ENCODE peak calls at places on chromosomes 12 and 14, in six cellular contexts. M, A, F, C, I and K are unnamed samples. For H3K9me3 and H3K4me1, the result is how much of the 10 kb centered on the place peaks cover.

GRCh38 chr14:100554082-100554677 is 33.0 kb downstream of the BEGAIN start:
- DNase-seq in M (no peak), A (peak), F (peak), C (no peak), I (no peak), K (no peak)

GRCh38 chr12:14841761-14842160 is 1.6 kb downstream of the ART4 start:
- DNase-seq in M (no peak), A (peak), F (no peak), C (peak), I (no peak), K (peak)

GRCh38 chr14:55450987-55451386 is 10.6 kb upstream of the TBPL2 start:
- DNase-seq in M (no peak), A (no peak), F (no peak), C (no peak), I (no peak), K (no peak)

GRCh38 chr12:20260864-20261263 is 107.5 kb upstream of the PDE3A start:
- DNase-seq in M (no peak), A (no peak), F (no peak), C (no peak), I (no peak), K (no peak)

GRCh38 chr12:39619316-39619659 is 315 bp downstream of the ABCD2 start:
- DNase-seq in M (no peak), A (no peak), F (no peak), C (no peak), I (no peak), K (no peak)

GRCh38 chr14:65483647-65484046 is 71.1 kb downstream of the FUT8 start:
- DNase-seq in M (peak), A (no peak), F (peak), C (no peak), I (no peak), K (peak)

GRCh38 chr14:100402631-100403030 is 79.5 kb downstream of the SLC25A47 start:
- DNase-seq in M (no peak), A (no peak), F (no peak), C (no peak), I (no peak), K (no peak)

GRCh38 chr12:81034926-81035325 is 43.0 kb upstream of the ACSS3 start:
- DNase-seq in M (no peak), A (no peak), F (no peak), C (peak), I (no peak), K (no peak)

GRCh38 chr12:16121953-16122352 is 155.5 kb downstream of the SLC15A5 start:
- DNase-seq in M (no peak), A (no peak), F (peak), C (no peak), I (no peak), K (no peak)

GRCh38 chr14:50901361-50901760 is 29.5 kb downstream of the ABHD12B start:
- DNase-seq in M (no peak), A (no peak), F (no peak), C (no peak), I (no peak), K (no peak)

GRCh38 chr14:106808458-106808857 is 1282.1 kb downstream of the TMEM121 start:
- DNase-seq in M (no peak), A (no peak), F (no peak), C (no peak), I (no peak), K (no peak)

GRCh38 chr12:96258451-96258933 is 64.3 kb downstream of the ELK3 start:
- DNase-seq in M (no peak), A (no peak), F (no peak), C (no peak), I (no peak), K (peak)

GRCh38 chr12:100044266-100044665 is 59.5 kb upstream of the ANKS1B start:
- DNase-seq in M (no peak), A (no peak), F (peak), C (no peak), I (no peak), K (no peak)

GRCh38 chr14:103847954-103848719 is 762 bp upstream of the PPP1R13B start:
- DNase-seq in M (no peak), A (no peak), F (peak), C (peak), I (no peak), K (no peak)

GRCh38 chr12:11663128-11663527 is 13.7 kb downstream of the ETV6 start:
- DNase-seq in M (no peak), A (no peak), F (no peak), C (no peak), I (no peak), K (no peak)

GRCh38 chr12:75641031-75641780 is 129.8 kb upstream of the KRR1 start:
- DNase-seq in M (peak), A (peak), F (peak), C (no peak), I (peak), K (peak)

GRCh38 chr14:81143793-81144192 is 77.0 kb downstream of the GTF2A1 start:
- DNase-seq in M (no peak), A (no peak), F (no peak), C (no peak), I (no peak), K (no peak)

GRCh38 chr12:100017056-100017455 is 32.3 kb upstream of the ANKS1B start:
- DNase-seq in M (no peak), A (peak), F (no peak), C (no peak), I (no peak), K (no peak)

GRCh38 chr12:119082496-119082895 is 96.2 kb upstream of the HSPB8 start:
- DNase-seq in M (no peak), A (no peak), F (no peak), C (no peak), I (no peak), K (no peak)

GRCh38 chr12:75738486-75738885 is 227.1 kb upstream of the KRR1 start:
- DNase-seq in M (no peak), A (no peak), F (no peak), C (no peak), I (peak), K (peak)

GRCh38 chr12:54053625-54054441 is at the start of gene HOXC4:
- DNase-seq in M (no peak), A (peak), F (no peak), C (no peak), I (no peak), K (peak)

GRCh38 chr14:74414380-74414779 is 11.6 kb downstream of the SYNDIG1L start:
- DNase-seq in M (no peak), A (no peak), F (no peak), C (no peak), I (no peak), K (no peak)

GRCh38 chr12:44143170-44143569 is 307.3 kb downstream of the TMEM117 start:
- DNase-seq in M (no peak), A (no peak), F (no peak), C (no peak), I (no peak), K (no peak)

GRCh38 chr12:80655751-80656150 is 51.7 kb upstream of the MYF6 start:
- DNase-seq in M (no peak), A (no peak), F (no peak), C (no peak), I (no peak), K (peak)

GRCh38 chr14:33646692-33647260 is 304.1 kb downstream of the EGLN3 start:
- DNase-seq in M (no peak), A (no peak), F (no peak), C (no peak), I (no peak), K (peak)

GRCh38 chr12:113861708-113862312 is 104.3 kb downstream of the RBM19 start:
- DNase-seq in M (no peak), A (no peak), F (no peak), C (no peak), I (no peak), K (peak)

GRCh38 chr12:123094349-123095073 is 56.4 kb downstream of the PITPNM2 start:
- DNase-seq in M (peak), A (peak), F (peak), C (peak), I (no peak), K (peak)

GRCh38 chr12:32993404-32993803 is 96.8 kb upstream of the PKP2 start:
- DNase-seq in M (no peak), A (no peak), F (no peak), C (no peak), I (no peak), K (no peak)

GRCh38 chr12:229441-230191 is 15.7 kb upstream of the SLC6A12 start:
- DNase-seq in M (no peak), A (no peak), F (no peak), C (no peak), I (no peak), K (no peak)

GRCh38 chr14:59116984-59117415 is 71.5 kb upstream of the DAAM1 start:
- DNase-seq in M (peak), A (no peak), F (no peak), C (no peak), I (peak), K (peak)

GRCh38 chr12:31605531-31605930 is 14.6 kb upstream of the DENND5B start:
- DNase-seq in M (no peak), A (no peak), F (no peak), C (no peak), I (no peak), K (no peak)

GRCh38 chr12:64560395-64561301 is 49.6 kb upstream of the RASSF3 start:
- DNase-seq in M (peak), A (peak), F (peak), C (no peak), I (no peak), K (peak)

GRCh38 chr12:103665971-103666370 is 78.9 kb downstream of the STAB2 start:
- DNase-seq in M (no peak), A (no peak), F (no peak), C (no peak), I (no peak), K (no peak)

GRCh38 chr14:80862983-80863382 is 78.6 kb downstream of the CEP128 start:
- DNase-seq in M (no peak), A (no peak), F (no peak), C (no peak), I (no peak), K (no peak)

DNA sequence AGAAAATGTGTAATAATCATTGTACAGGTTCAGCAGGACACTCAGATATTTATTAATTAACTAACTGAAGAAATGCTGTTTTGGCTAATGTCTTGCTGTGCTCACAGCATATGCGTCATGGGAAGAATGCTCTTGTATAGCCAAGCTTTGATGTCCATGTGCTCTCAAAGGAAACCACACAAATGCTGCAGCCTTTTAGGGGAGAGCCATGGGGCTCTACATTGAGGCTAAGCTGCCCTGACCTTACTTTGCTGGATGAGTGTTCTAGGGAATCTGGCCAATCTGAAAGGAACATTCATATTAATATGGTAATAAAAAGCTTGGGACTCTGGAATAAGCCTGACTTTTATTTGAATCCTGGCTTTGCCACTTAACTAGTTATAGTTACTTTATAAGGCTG is 9.5 kb upstream of the CRADD start:
- DNase-seq in M (no peak), A (no peak), F (no peak), C (no peak), I (no peak), K (peak)
- H3K9me3 ChIP-seq in M (under half), A (under half), F (under half), C (under half), I (under half), K (under half)

GRCh38 chr12:42308390-42308789 is 17.5 kb downstream of the ZCRB1 start:
- DNase-seq in M (no peak), A (no peak), F (no peak), C (no peak), I (no peak), K (no peak)
- H3K4me1 ChIP-seq in M (under half), A (under half), F (under half), C (under half), I (under half), K (under half)

DNA sequence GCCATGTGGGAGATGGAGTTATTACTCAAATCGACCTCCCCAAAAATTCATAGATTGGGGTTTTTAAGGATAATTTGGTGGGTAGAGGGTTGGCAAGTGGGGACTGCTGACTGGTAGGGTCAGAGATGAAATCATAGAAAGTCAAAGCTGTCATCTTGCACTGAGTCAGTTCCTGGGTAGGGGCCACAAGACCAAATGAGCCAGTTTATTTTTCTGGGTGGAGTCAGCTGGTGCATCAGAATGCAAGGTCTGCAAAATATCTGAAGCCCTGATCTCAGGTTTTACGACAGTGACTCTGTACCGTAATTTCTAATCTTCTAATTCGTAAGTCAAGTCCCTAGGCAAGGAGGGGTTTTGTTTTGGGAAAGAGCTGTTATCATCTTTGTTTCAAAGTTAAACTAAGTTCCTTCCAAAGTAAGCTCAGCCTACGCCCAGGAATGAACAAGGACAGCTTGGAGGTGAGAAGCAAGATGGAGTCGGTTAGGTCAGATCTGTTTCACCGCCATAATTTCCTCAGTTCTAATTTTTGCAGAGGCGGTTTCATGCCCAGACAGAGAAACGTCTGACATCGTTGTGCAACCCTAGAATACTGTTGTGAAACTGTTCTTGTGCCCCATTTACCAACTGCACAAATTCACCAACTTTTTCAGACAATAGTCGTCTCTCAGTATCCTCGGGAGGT is 104.5 kb upstream of the SFSWAP start:
- DNase-seq in M (no peak), A (no peak), F (no peak), C (no peak), I (no peak), K (no peak)
- TF ChIP-seq CEBPB in M (no peak), A (no peak), F (peak), C (peak), I (no peak), K (no peak)

DNA sequence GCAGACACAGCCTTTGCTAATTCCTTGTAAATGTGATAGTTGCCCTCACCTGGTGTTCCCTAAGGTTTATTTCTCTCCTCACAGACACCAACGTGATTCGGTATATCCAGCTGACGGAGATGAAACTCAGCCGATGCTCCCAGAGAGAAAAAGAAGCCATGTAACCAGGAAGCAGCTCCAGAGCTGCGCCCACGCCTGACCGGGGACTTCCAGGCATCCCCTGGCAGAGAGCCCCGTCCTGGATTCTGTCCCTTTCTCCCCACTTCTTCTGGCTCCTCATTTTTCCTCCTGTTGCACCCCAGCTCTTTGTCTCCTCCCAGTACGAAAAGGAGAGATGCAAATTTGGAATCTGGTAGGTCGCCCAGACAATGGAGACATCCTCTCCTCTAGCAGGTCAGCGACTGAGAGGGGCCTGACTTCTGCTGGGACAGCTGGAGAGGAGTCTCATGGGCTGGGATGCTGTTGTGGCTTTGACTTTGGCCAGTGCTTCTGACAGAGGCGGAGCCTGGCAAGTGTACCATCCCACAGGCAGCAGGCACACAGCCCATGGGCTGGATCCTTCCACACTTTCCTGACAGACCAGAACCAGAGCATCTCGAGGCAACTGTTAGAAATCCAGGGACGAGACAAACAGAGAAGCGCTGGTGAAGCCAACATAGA is 29.4 kb downstream of the TTC9 start:
- DNase-seq in M (no peak), A (no peak), F (no peak), C (no peak), I (no peak), K (no peak)
- H3K9me3 ChIP-seq in M (under half), A (under half), F (under half), C (under half), I (under half), K (under half)